ENCODE peak calls at places on chromosomes 11 and 22, in six cellular contexts. T is GOT3; K is tibial artery; B is fibroblast of the aortic adventitia; V is activated naive CD8-positive, alpha-beta T cell treated with anti-CD3 and anti-CD28 coated beads, Interleukin-2, amount 50 U/mL, for 24 hours; M is HT-29. L is an unnamed sample.

GRCh38 chr11:78542007-78542406 is 32.7 kb downstream of the NARS2 start:
- DNase-seq in T (no peak), K (no peak), B (no peak), V (no peak), M (no peak), L (peak; percentile 87)

GRCh38 chr22:41531736-41532477 is 12.4 kb downstream of the POLR3H start:
- DNase-seq in T (no peak), K (no peak), B (no peak), V (no peak), M (no peak), L (no peak)

GRCh38 chr11:123543796-123544195 is 110.6 kb downstream of the SCN3B start:
- DNase-seq in T (no peak), K (no peak), B (peak; percentile 80), V (no peak), M (no peak), L (peak; percentile 67)

GRCh38 chr11:121310908-121311307 is 18.3 kb downstream of the SC5D start:
- DNase-seq in T (no peak), K (no peak), B (no peak), V (no peak), M (no peak), L (no peak)

GRCh38 chr11:57647368-57647767 is 2.3 kb downstream of the YPEL4 start:
- DNase-seq in T (no peak), K (no peak), B (no peak), V (no peak), M (no peak), L (no peak)

GRCh38 chr22:35725521-35725920 is 7.8 kb downstream of the APOL5 start:
- DNase-seq in T (no peak), K (no peak), B (no peak), V (no peak), M (no peak), L (peak; percentile 23)

GRCh38 chr11:64319421-64319761 is 1.5 kb downstream of the PRDX5 start:
- DNase-seq in T (no peak), K (no peak), B (no peak), V (no peak), M (no peak), L (no peak)

GRCh38 chr22:16563555-16564520 is 28.8 kb downstream of the CCT8L2 start:
- DNase-seq in T (no peak), K (no peak), B (no peak), V (no peak), M (no peak), L (no peak)

GRCh38 chr11:8728566-8728965 is 46.0 kb downstream of the RPL27A start:
- DNase-seq in T (no peak), K (no peak), B (peak; percentile 59), V (no peak), M (no peak), L (peak; percentile 77)

GRCh38 chr11:83120328-83120727 is 36.6 kb upstream of the PCF11 start:
- DNase-seq in T (no peak), K (no peak), B (no peak), V (no peak), M (no peak), L (no peak)

GRCh38 chr11:36699271-36699670 is 101.2 kb upstream of the RAG2 start:
- DNase-seq in T (no peak), K (no peak), B (no peak), V (no peak), M (no peak), L (no peak)

GRCh38 chr11:59545179-59546020 is 34.1 kb downstream of the OR4D9 start:
- DNase-seq in T (no peak), K (no peak), B (peak; percentile 39), V (no peak), M (peak; percentile 97), L (peak; percentile 98)

GRCh38 chr11:126063510-126063858 is 818 bp upstream of the CDON start:
- DNase-seq in T (no peak), K (no peak), B (no peak), V (no peak), M (no peak), L (no peak)

GRCh38 chr11:45209904-45210699 is 63.7 kb downstream of the PRDM11 start:
- DNase-seq in T (no peak), K (peak; percentile 84), B (peak; percentile 36), V (no peak), M (no peak), L (peak; percentile 58)

GRCh38 chr22:47013861-47014635 is 251.6 kb downstream of the TBC1D22A start:
- DNase-seq in T (no peak), K (no peak), B (no peak), V (no peak), M (no peak), L (no peak)

GRCh38 chr11:37786214-37786755 is 1188.2 kb upstream of the RAG2 start:
- DNase-seq in T (no peak), K (no peak), B (peak; percentile 74), V (no peak), M (no peak), L (no peak)

GRCh38 chr11:110883266-110883665 is 171.0 kb upstream of the ARHGAP20 start:
- DNase-seq in T (no peak), K (no peak), B (peak; percentile 89), V (no peak), M (no peak), L (no peak)